ENCODE peak calls at places on chromosome 12, in four cellular contexts. T is upper lobe of left lung, C is tibial nerve, W is vagina. V is an unnamed sample.
A peak's percentile ranks its signal among the peaks of the same experiment; 100 is the strongest.

GRCh38 chr12:108792361-108793292 is 61.3 kb upstream of the CORO1C start:
- DNase-seq in T (no peak), C (no peak), W (no peak), V (no peak)

GRCh38 chr12:68113644-68114043 is 45.9 kb downstream of the IFNG start:
- DNase-seq in T (no peak), C (no peak), W (no peak), V (no peak)

GRCh38 chr12:109879332-109880048 is 851 bp downstream of the GLTP start:
- DNase-seq in T (no peak), C (no peak), W (no peak), V (no peak)

GRCh38 chr12:98893126-98893525 is 248.0 kb downstream of the APAF1 start:
- DNase-seq in T (no peak), C (no peak), W (no peak), V (peak; percentile 6)

GRCh38 chr12:53190108-53190729 is 9.5 kb upstream of the CSAD start:
- DNase-seq in T (peak; percentile 54), C (peak; percentile 50), W (no peak), V (peak; percentile 68)

GRCh38 chr12:48216785-48217184 is 13.7 kb upstream of the OR10AD1 start:
- DNase-seq in T (peak; percentile 65), C (no peak), W (no peak), V (no peak)

GRCh38 chr12:65335021-65335714 is 56.7 kb downstream of the MSRB3 start:
- DNase-seq in T (no peak), C (peak; percentile 10), W (no peak), V (no peak)

GRCh38 chr12:3150308-3150670 is 73.1 kb downstream of the TSPAN9 start:
- DNase-seq in T (no peak), C (no peak), W (no peak), V (no peak)

GRCh38 chr12:47801904-47802246 is 17.8 kb downstream of the HDAC7 start:
- DNase-seq in T (no peak), C (no peak), W (no peak), V (no peak)

GRCh38 chr12:122145505-122146330 is 28.3 kb downstream of the IL31 start:
- DNase-seq in T (no peak), C (no peak), W (no peak), V (no peak)
- TF ChIP-seq POLR2A in T (no peak), C (no peak), W (no peak), V (no peak)

GRCh38 chr12:52078276-52078675 is 1.2 kb upstream of the SMIM41 start:
- DNase-seq in T (no peak), C (no peak), W (no peak), V (no peak)
- TF ChIP-seq CTCF in T (no peak), C (no peak), W (no peak), V (no peak)

GRCh38 chr12:12891646-12892355 is 439 bp downstream of the GPRC5A start:
- DNase-seq in T (no peak), C (no peak), W (no peak), V (no peak)

GRCh38 chr12:12890492-12890814 is 909 bp upstream of the GPRC5A start:
- DNase-seq in T (peak; percentile 77), C (no peak), W (no peak), V (peak; percentile 58)

GRCh38 chr12:12887471-12887870 is 3.9 kb upstream of the GPRC5A start:
- DNase-seq in T (no peak), C (no peak), W (no peak), V (no peak)

GRCh38 chr12:12890815-12891645 is at the start of gene GPRC5A:
- DNase-seq in T (peak; percentile 93), C (peak; percentile 79), W (peak; percentile 98), V (peak; percentile 87)

DNA sequence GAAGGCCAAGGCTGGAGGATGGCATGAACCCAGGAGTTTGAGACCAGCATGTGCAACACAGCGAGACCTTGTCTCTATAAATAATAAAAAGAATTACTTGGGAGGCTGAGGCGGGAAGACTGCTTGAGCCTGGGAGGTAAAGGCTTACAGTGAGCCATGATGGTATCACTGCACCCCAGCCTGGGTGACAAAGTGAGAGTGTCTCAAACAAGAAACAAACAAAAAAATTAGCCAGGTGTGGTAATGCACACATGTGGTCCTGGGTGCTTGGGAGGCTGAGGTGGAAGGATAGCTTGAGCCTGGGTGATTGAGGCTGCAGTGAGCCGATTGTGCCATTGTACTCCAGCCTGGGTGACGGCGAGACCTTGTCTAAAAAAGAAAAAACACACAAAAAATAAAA is 1.7 kb upstream of the GPRC5A start:
- DNase-seq in T (no peak), C (no peak), W (no peak), V (no peak)
- H3K4me3 ChIP-seq in T (no peak overlapping the region), C (no peak overlapping the region), W (no peak overlapping the region), V (no peak overlapping the region)

GRCh38 chr12:132673288-132674179 is 13.6 kb downstream of the POLE start:
- DNase-seq in T (no peak), C (no peak), W (no peak), V (no peak)
- TF ChIP-seq POLR2A in T (no peak), C (no peak), W (no peak), V (no peak)

GRCh38 chr12:66861157-66861750 is 182.4 kb upstream of the GRIP1 start:
- DNase-seq in T (peak; percentile 45), C (peak; percentile 74), W (no peak), V (peak; percentile 45)
- TF ChIP-seq CTCF in T (peak; percentile 69), C (peak; percentile 51), W (peak; percentile 63), V (peak; percentile 53)

DNA sequence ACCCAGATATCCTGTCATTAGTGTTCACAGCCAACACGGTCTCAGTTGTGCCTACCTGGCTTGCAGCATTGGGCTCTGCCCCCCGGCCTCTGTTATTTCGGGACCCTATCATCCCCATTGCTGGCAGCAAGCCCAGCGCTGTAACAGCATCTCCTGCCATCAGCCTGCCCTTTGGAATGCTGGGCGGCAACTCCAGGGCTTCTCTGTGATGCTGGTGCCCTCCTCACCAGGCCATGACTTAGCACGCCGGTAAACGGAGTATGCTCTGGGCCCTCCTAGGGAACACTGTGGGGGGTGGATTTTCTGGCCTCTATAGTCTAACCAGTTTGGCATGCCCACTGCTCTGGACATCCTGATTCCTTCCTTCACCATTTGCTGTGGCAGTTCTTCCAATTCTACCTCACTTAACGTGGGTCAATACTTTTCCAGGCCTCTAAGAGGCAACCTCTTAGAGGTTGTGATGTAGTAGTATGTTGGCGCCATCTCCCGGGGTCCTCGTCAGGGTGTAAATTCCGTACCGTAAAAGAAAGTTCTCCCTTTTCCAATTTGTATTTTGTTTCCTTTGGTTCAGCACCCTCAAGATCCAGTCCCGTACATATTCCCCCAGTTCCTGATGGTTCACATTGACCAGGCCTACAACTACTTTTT is 80.0 kb downstream of the SINHCAF start:
- DNase-seq in T (no peak), C (no peak), W (no peak), V (peak; percentile 15)
- H3K4me3 ChIP-seq in T (no peak overlapping the region), C (no peak overlapping the region), W (no peak overlapping the region), V (no peak overlapping the region)

DNA sequence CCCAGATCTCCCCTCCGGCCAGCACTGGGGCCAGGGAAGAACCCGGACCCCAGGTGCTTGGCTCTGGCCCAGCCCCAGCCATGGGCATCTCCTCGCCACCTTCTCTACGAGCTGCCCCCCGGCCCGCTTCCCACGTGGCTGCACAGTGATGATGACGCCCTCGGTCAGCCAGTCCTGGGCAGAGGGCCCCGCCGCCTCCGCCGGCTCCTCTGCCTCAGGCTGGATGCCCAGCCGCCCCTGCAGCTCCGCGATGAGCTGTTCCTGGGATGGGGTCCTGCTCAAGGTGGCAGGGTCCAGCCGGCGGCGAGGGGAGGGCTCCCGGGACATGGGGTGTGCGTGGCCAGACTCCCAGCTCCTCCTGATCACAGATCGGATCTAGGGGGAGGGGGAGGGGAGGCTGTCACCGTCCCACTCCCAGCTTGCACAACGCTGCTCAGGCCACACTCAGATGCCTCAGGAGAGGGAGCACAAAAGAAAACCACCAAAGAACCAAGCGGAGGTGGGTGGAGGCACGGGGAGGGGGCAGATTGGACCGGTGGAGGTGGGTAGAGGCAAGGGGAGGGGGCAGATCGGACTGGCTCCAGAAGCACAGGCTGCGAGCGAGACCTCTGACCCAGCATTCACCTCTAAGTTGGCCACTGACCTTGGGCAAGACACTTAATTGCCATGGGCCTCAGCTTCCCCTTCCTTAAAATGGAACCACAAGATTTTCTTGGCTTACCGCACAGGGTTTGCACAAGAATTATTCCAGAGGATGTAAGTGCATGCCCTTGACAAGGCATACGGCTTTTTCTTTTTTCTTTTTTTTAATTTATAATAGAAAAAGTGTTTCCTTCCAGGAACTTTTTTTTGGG is 16.1 kb upstream of the RPLP0 start:
- DNase-seq in T (no peak), C (no peak), W (no peak), V (no peak)
- TF ChIP-seq POLR2A in T (no peak), C (no peak), W (no peak), V (no peak)

V was measured in body of pancreas.